ENCODE peak calls at places on chromosomes 11 and 22, in ten cellular contexts. Z, V, W, P, X, R, T, S, U and E are unnamed samples.
A peak's percentile ranks its signal among the peaks of the same experiment; 100 is the strongest.

GRCh38 chr11:120339394-120339890 is 3.2 kb downstream of the ARHGEF12 start:
- DNase-seq in Z (no peak), V (peak; percentile 40), W (no peak), P (no peak), X (peak; percentile 38), R (no peak), T (no peak), S (peak; percentile 51), U (no peak), E (no peak)

GRCh38 chr22:27438271-27438980 is 363.1 kb downstream of the MN1 start:
- DNase-seq in Z (peak; percentile 15), V (peak; percentile 73), W (peak; percentile 72), P (no peak), X (no peak), R (no peak), T (peak; percentile 54), S (peak; percentile 75), U (peak; percentile 76), E (no peak)

GRCh38 chr11:26326793-26327400 is 5.0 kb upstream of the ANO3 start:
- DNase-seq in Z (no peak), V (no peak), W (no peak), P (no peak), X (no peak), R (no peak), T (no peak), S (no peak), U (no peak), E (no peak)

GRCh38 chr11:23727821-23728220 is 769.0 kb upstream of the LUZP2 start:
- DNase-seq in Z (no peak), V (no peak), W (no peak), P (no peak), X (no peak), R (no peak), T (no peak), S (no peak), U (no peak), E (no peak)

GRCh38 chr22:38172016-38172431 is 9.6 kb downstream of the PLA2G6 start:
- DNase-seq in Z (no peak), V (no peak), W (no peak), P (no peak), X (no peak), R (no peak), T (no peak), S (no peak), U (peak; percentile 58), E (no peak)

GRCh38 chr11:99593197-99593596 is 572.4 kb downstream of the CNTN5 start:
- DNase-seq in Z (no peak), V (no peak), W (no peak), P (no peak), X (no peak), R (no peak), T (no peak), S (no peak), U (no peak), E (no peak)

GRCh38 chr22:39526736-39527171 is 5.8 kb downstream of the RPS19BP1 start:
- DNase-seq in Z (no peak), V (no peak), W (peak; percentile 37), P (no peak), X (no peak), R (no peak), T (no peak), S (no peak), U (no peak), E (no peak)

GRCh38 chr11:30916764-30917163 is 330.6 kb upstream of the MPPED2 start:
- DNase-seq in Z (no peak), V (no peak), W (no peak), P (no peak), X (no peak), R (no peak), T (no peak), S (no peak), U (no peak), E (no peak)

GRCh38 chr11:12075822-12076821 is 34.3 kb upstream of the MICAL2 start:
- DNase-seq in Z (no peak), V (no peak), W (no peak), P (no peak), X (peak; percentile 46), R (peak; percentile 92), T (no peak), S (no peak), U (peak; percentile 83), E (peak; percentile 80)

GRCh38 chr11:117618956-117619355 is 178.1 kb downstream of the DSCAML1 start:
- DNase-seq in Z (no peak), V (no peak), W (no peak), P (no peak), X (no peak), R (no peak), T (no peak), S (peak; percentile 69), U (peak; percentile 57), E (peak; percentile 33)

GRCh38 chr11:127288926-127289325 is 288.4 kb upstream of the KIRREL3 start:
- DNase-seq in Z (no peak), V (no peak), W (no peak), P (no peak), X (no peak), R (no peak), T (no peak), S (no peak), U (no peak), E (no peak)

GRCh38 chr11:31959711-31960110 is 131.2 kb upstream of the RCN1 start:
- DNase-seq in Z (no peak), V (no peak), W (no peak), P (no peak), X (no peak), R (no peak), T (no peak), S (no peak), U (no peak), E (no peak)

GRCh38 chr11:12542186-12542935 is 131.9 kb upstream of the TEAD1 start:
- DNase-seq in Z (no peak), V (no peak), W (peak; percentile 42), P (no peak), X (no peak), R (no peak), T (no peak), S (no peak), U (no peak), E (no peak)

GRCh38 chr22:43153916-43154315 is 2.6 kb downstream of the TSPO start:
- DNase-seq in Z (no peak), V (no peak), W (no peak), P (no peak), X (no peak), R (no peak), T (no peak), S (no peak), U (no peak), E (no peak)

GRCh38 chr22:45832180-45832579 is 144.8 kb downstream of the WNT7B start:
- DNase-seq in Z (no peak), V (no peak), W (no peak), P (no peak), X (no peak), R (no peak), T (no peak), S (no peak), U (no peak), E (no peak)

GRCh38 chr11:46105134-46105628 is 16.1 kb downstream of the PHF21A start:
- DNase-seq in Z (no peak), V (no peak), W (no peak), P (no peak), X (no peak), R (no peak), T (no peak), S (peak; percentile 32), U (no peak), E (no peak)

GRCh38 chr11:95279921-95280861 is 49.2 kb upstream of the SESN3 start:
- DNase-seq in Z (no peak), V (no peak), W (no peak), P (peak; percentile 43), X (no peak), R (no peak), T (no peak), S (peak; percentile 19), U (no peak), E (no peak)

GRCh38 chr11:74299000-74299399 is 12.4 kb downstream of the P4HA3 start:
- DNase-seq in Z (no peak), V (no peak), W (no peak), P (no peak), X (no peak), R (no peak), T (no peak), S (no peak), U (no peak), E (no peak)

DNA sequence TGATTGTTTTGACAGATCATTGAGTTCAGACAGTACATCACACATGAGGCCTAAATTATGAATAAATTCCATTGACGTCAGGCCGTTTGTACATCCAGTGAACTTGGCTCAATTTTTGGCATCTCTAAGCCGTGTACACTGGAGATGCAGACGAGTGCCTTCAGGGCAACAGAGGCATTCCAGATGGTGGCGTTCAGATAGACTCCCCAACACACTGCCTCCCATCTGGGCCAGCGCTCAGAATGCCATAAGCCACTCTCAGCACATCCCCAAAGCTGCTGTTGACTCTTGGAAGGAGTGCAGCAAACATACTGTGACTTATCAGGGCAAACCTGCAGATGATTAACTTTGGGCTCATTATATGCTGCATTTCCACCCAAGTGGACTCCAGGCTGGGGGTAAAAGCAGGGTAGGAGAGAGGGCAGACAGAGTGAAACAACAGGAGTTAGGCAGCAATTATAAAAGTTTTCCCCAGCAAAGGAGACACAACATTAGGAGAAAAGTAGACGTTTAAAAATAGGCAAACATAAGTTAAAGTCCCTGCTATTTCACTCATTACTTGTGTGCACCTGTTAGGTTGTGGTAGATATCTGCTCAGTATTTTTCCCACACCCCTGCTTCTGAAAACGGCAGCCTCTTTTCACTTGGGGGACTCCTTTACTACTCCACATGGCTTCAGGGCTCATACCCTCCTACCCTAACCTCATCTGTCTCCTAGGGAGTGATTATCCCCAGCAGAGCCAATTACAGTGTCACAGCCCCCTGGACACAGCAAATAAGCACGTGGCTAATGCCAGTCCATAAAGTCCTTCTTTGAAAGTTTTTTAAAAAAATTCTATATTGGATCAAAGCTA is 60.1 kb upstream of the PDE3B start:
- DNase-seq in Z (no peak), V (peak; percentile 47), W (no peak), P (no peak), X (peak; percentile 42), R (no peak), T (no peak), S (peak; percentile 66), U (no peak), E (no peak)
- TF ChIP-seq EP300 in Z (no peak), V (no peak), W (no peak), P (no peak), X (no peak), R (no peak), T (no peak), S (no peak), U (no peak), E (no peak)

GRCh38 chr11:47215366-47215925 is 672 bp downstream of the DDB2 start:
- DNase-seq in Z (no peak), V (no peak), W (no peak), P (no peak), X (no peak), R (peak; percentile 45), T (no peak), S (no peak), U (no peak), E (no peak)
- H3K4me1 ChIP-seq in Z (peaks cover 18% of the 10 kb centered on the region), V (peaks cover 25% of the 10 kb centered on the region), W (peaks cover 21% of the 10 kb centered on the region), P (peaks cover 7% of the 10 kb centered on the region), X (peaks cover 16% of the 10 kb centered on the region), R (peaks cover 43% of the 10 kb centered on the region), T (peaks cover 10% of the 10 kb centered on the region), S (peaks cover 27% of the 10 kb centered on the region), U (no peaks in the 10 kb centered on the region), E (peaks cover 33% of the 10 kb centered on the region)

GRCh38 chr22:23522642-23523251 is 57.3 kb downstream of the IGLL1 start:
- DNase-seq in Z (no peak), V (no peak), W (peak; percentile 86), P (no peak), X (no peak), R (no peak), T (peak; percentile 69), S (peak; percentile 67), U (no peak), E (no peak)
- TF ChIP-seq EP300 in Z (no peak), V (no peak), W (no peak), P (no peak), X (no peak), R (no peak), T (no peak), S (no peak), U (no peak), E (no peak)

GRCh38 chr11:66115638-66116410 is 45.8 kb downstream of the PACS1 start:
- DNase-seq in Z (no peak), V (no peak), W (no peak), P (no peak), X (no peak), R (no peak), T (no peak), S (no peak), U (no peak), E (no peak)
- H3K4me1 ChIP-seq in Z (peaks cover 36% of the 10 kb centered on the region), V (peaks cover 68% of the 10 kb centered on the region), W (peaks cover 73% of the 10 kb centered on the region), P (peaks cover 11% of the 10 kb centered on the region), X (peaks cover 23% of the 10 kb centered on the region), R (peaks cover 95% of the 10 kb centered on the region), T (peaks cover 16% of the 10 kb centered on the region), S (peaks cover 86% of the 10 kb centered on the region), U (no peaks in the 10 kb centered on the region), E (peaks cover 49% of the 10 kb centered on the region)